ENCODE peak calls at places on chromosomes 1 and 21, in nine cellular contexts. R, H, E, J, I, M, L, W and Y are unnamed samples.

GRCh38 chr1:7717769-7718368 is 53.2 kb upstream of the VAMP3 start:
- DNase-seq in H (no peak), J (no peak), R (no peak), W (no peak), E (no peak), M (no peak), L (peak), I (no peak), Y (no peak)

GRCh38 chr21:25457411-25457810 is 149.9 kb downstream of the MRPL39 start:
- DNase-seq in R (no peak), M (peak), I (no peak), J (peak), H (peak), E (peak), L (peak), W (no peak), Y (no peak)

GRCh38 chr1:7468248-7468647 is 302.8 kb upstream of the VAMP3 start:
- DNase-seq in W (no peak), L (no peak), J (no peak), H (peak), E (no peak), R (no peak), I (no peak), M (no peak), Y (no peak)

GRCh38 chr1:158145173-158145719 is 35.4 kb upstream of the CD1D start:
- DNase-seq in R (no peak), E (peak), J (peak), H (peak), M (no peak), L (peak), W (peak), I (peak), Y (no peak)

GRCh38 chr1:201769966-201770365 is 59.0 kb upstream of the IPO9 start:
- DNase-seq in H (peak), R (peak), M (no peak), J (peak), W (peak), I (no peak), E (no peak), L (no peak), Y (no peak)

GRCh38 chr1:202588644-202589189 is 121.5 kb downstream of the SYT2 start:
- DNase-seq in E (peak), M (no peak), W (no peak), I (no peak), L (peak), J (no peak), H (no peak), R (no peak), Y (no peak)

GRCh38 chr1:236394905-236395779 is 1.1 kb downstream of the EDARADD start:
- DNase-seq in M (no peak), E (peak), I (peak), L (peak), W (peak), R (no peak), H (peak), J (no peak), Y (peak)

GRCh38 chr1:41537257-41537656 is 52.8 kb upstream of the EDN2 start:
- DNase-seq in I (no peak), W (no peak), M (no peak), L (no peak), R (peak), J (peak), H (peak), E (no peak), Y (no peak)

GRCh38 chr1:228264100-228264816 is 56.4 kb downstream of the OBSCN start:
- DNase-seq in W (no peak), E (no peak), R (no peak), L (no peak), M (no peak), I (no peak), H (no peak), J (no peak), Y (no peak)

GRCh38 chr1:18415448-18415960 is 65.2 kb upstream of the KLHDC7A start:
- DNase-seq in R (no peak), I (no peak), L (no peak), W (no peak), H (no peak), M (no peak), E (no peak), J (no peak), Y (no peak)

GRCh38 chr1:32066489-32066873 is 6.3 kb upstream of the TMEM39B start:
- DNase-seq in E (peak), I (peak), R (peak), J (peak), L (peak), M (no peak), W (no peak), H (peak), Y (no peak)

GRCh38 chr1:64019818-64020217 is 183.6 kb upstream of the UBE2U start:
- DNase-seq in M (no peak), J (peak), W (no peak), E (no peak), R (peak), H (peak), L (no peak), I (peak), Y (no peak)

GRCh38 chr1:74858136-74858535 is 125.2 kb downstream of the TYW3 start:
- DNase-seq in M (no peak), I (no peak), R (no peak), L (no peak), J (no peak), E (no peak), H (no peak), W (no peak), Y (no peak)

GRCh38 chr1:168138134-168138533 is 1.4 kb upstream of the GPR161 start:
- DNase-seq in E (peak), L (peak), I (no peak), W (no peak), M (no peak), R (no peak), H (no peak), J (no peak), Y (no peak)

GRCh38 chr1:32533792-32534327 is 5.4 kb upstream of the ZBTB8A start:
- DNase-seq in L (no peak), E (no peak), H (no peak), J (no peak), M (no peak), W (no peak), I (no peak), R (no peak), Y (no peak)

GRCh38 chr21:33518899-33519298 is 23.0 kb downstream of the GART start:
- DNase-seq in R (no peak), M (no peak), J (no peak), H (no peak), E (no peak), W (no peak), I (no peak), L (no peak), Y (no peak)

GRCh38 chr1:164718821-164719220 is 159.8 kb downstream of the PBX1 start:
- DNase-seq in H (peak), R (no peak), W (no peak), L (no peak), I (no peak), M (no peak), J (no peak), E (no peak), Y (no peak)

GRCh38 chr21:34187935-34188334 is 114.6 kb downstream of the MRPS6 start:
- DNase-seq in R (peak), E (no peak), M (no peak), H (peak), J (no peak), W (peak), L (no peak), I (peak), Y (no peak)

GRCh38 chr1:214427871-214428277 is 123.5 kb downstream of the PTPN14 start:
- DNase-seq in I (no peak), H (peak), R (no peak), L (peak), E (peak), M (peak), W (no peak), J (peak), Y (peak)

GRCh38 chr1:208835082-208835467 is 590.9 kb upstream of the PLXNA2 start:
- DNase-seq in E (no peak), W (no peak), R (no peak), L (no peak), M (no peak), I (no peak), H (no peak), J (no peak), Y (no peak)

GRCh38 chr1:173329747-173330146 is 122.6 kb upstream of the TNFSF4 start:
- DNase-seq in L (no peak), R (no peak), I (no peak), W (no peak), E (no peak), M (no peak), J (peak), H (peak), Y (no peak)

GRCh38 chr1:236945002-236945401 is 59.2 kb downstream of the MT1HL1 start:
- DNase-seq in H (no peak), E (no peak), R (no peak), J (no peak), I (no peak), M (no peak), L (no peak), W (no peak), Y (no peak)

DNA sequence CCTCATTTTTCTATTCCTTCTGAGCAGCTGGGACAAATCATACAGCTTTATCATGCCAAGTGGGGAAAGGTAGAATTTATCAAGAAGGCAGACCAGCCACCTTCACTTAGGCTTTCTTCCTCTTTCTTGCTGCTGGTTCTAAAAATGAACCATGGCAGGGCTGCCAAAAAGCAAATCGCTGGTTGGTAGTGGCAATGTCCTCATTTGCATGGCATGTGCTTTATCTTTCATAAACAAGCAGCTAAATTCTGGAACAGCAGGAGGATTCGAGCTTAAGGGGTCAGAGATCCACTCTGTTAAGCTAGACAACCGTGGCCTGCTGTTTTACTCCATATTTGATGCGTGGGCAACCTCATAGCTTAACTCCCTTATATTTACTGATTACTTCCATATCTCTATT is 91.3 kb downstream of the RPE65 start:
- DNase-seq in M (no peak), L (no peak), E (no peak), I (no peak), W (no peak), H (peak), J (no peak), R (peak), Y (no peak)
- H3K4me3 ChIP-seq in M (no peak), L (no peak), E (no peak), I (no peak), W (no peak), H (no peak), J (no peak), R (no peak), Y (no peak)

DNA sequence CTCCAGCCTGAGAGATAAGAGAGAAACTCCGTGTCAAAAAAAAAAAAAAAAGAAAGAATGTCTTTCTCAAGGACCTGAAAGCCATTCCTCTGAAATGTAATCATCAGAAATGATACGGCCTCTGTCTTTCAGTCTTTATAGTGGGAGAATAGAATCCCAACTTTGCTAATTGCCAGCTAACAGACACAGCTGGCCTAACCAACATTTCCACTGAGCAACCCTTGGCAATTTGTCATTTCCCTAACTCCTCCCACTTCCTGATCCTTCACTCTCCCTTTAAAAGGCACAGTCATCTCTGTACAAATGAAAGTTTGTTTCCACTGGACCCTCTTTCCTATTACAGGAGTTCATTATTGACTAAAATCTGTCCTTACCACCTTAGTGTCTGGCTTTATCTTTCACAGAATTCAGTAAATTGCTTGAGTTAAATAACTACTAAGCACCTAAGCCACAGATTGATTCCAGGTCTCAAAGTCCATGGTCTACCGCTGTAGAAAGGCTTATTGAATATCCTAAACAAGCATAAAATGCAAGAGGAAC is 4.3 kb upstream of the CBR1 start:
- DNase-seq in W (no peak), R (no peak), E (peak), J (peak), H (peak), I (no peak), L (peak), M (no peak), Y (no peak)
- H3K4me3 ChIP-seq in W (no peak), R (no peak), E (no peak), J (no peak), H (no peak), I (no peak), L (no peak), M (no peak), Y (no peak)

GRCh38 chr1:65568285-65568684 is 147.8 kb downstream of the LEPR start:
- DNase-seq in H (no peak), R (no peak), I (no peak), L (no peak), M (no peak), W (no peak), E (no peak), J (no peak), Y (no peak)

DNA sequence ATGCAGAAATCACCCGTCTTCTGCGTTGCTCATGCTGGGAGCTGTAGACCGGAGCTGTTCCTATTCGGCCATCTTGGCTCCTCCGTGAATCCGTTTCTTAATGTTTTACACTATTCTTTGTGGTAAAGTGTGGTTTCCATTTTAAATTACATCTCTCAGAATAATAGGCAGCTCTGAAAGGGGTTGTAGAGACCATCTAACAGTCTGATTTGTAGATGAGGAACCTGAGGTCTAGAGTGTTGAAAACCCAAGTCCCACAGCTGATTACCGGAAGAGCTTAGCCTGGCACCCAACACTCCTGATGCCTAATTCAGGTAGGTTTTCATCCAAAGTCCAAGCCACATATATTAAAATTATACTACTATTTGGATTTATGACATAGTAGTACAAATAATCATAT is 144.0 kb downstream of the LEPR start:
- DNase-seq in J (no peak), L (no peak), W (no peak), R (no peak), H (no peak), I (no peak), M (no peak), E (no peak), Y (no peak)
- H3K4me3 ChIP-seq in J (no peak), L (no peak), W (no peak), R (no peak), H (no peak), I (no peak), M (no peak), E (no peak), Y (no peak)

DNA sequence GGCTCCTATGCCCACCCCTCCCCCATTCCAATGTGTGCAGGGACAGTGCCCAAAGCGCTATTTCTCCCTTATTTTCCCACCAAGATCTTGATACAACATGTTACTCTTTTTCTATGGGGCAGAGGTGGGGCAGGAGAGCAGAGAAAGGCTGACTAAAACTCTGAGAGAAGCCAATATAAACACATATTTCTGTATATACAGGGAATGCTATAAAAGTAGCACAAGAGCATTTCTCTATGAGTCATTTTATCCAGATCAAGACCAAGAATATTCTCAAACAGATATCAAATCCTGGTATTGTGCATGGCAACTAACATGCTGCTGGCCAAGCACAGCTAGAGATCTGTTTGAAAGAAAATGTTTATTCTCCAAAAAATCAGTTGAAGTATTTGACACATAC is 7.3 kb downstream of the WDR26 start:
- DNase-seq in J (peak), R (no peak), H (peak), I (no peak), E (no peak), W (no peak), M (no peak), L (no peak), Y (no peak)
- H3K4me3 ChIP-seq in J (no peak), R (no peak), H (no peak), I (no peak), E (no peak), W (no peak), M (no peak), L (no peak), Y (no peak)